ENCODE peak calls at places on chromosomes 12 and 14, in eight cellular contexts. One of them, this sample, is unnamed.

GRCh38 chr12:104006929-104007328 is 41.3 kb downstream of the TDG start:
- DNase-seq in HT1080: peak
- DNase-seq in progenitor cell of endocrine pancreas: no peak
- DNase-seq in GM13976: no peak
- DNase-seq in GM12892: no peak
- DNase-seq in KBM-7: no peak
- DNase-seq in putamen: no peak
- DNase-seq in myocyte: peak
- DNase-seq in this sample: no peak

GRCh38 chr12:115916910-115917668 is 360.4 kb downstream of the MED13L start:
- DNase-seq in HT1080: peak
- DNase-seq in progenitor cell of endocrine pancreas: peak
- DNase-seq in GM13976: peak
- DNase-seq in GM12892: peak
- DNase-seq in KBM-7: peak
- DNase-seq in putamen: peak
- DNase-seq in myocyte: peak
- DNase-seq in this sample: no peak

GRCh38 chr12:131917139-131917710 is 11.9 kb upstream of the PUS1 start:
- DNase-seq in HT1080: no peak
- DNase-seq in progenitor cell of endocrine pancreas: no peak
- DNase-seq in GM13976: no peak
- DNase-seq in GM12892: no peak
- DNase-seq in KBM-7: no peak
- DNase-seq in putamen: no peak
- DNase-seq in myocyte: no peak
- DNase-seq in this sample: no peak

GRCh38 chr14:71680733-71681387 is 251.4 kb upstream of the RGS6 start:
- DNase-seq in HT1080: no peak
- DNase-seq in progenitor cell of endocrine pancreas: no peak
- DNase-seq in GM13976: no peak
- DNase-seq in GM12892: no peak
- DNase-seq in KBM-7: no peak
- DNase-seq in putamen: no peak
- DNase-seq in myocyte: no peak
- DNase-seq in this sample: no peak

GRCh38 chr14:64158608-64159007 is 135.6 kb downstream of the ESR2 start:
- DNase-seq in HT1080: no peak
- DNase-seq in progenitor cell of endocrine pancreas: no peak
- DNase-seq in GM13976: no peak
- DNase-seq in GM12892: no peak
- DNase-seq in KBM-7: no peak
- DNase-seq in putamen: no peak
- DNase-seq in myocyte: no peak
- DNase-seq in this sample: no peak

GRCh38 chr12:29547844-29548243 is 50.4 kb upstream of the OVCH1 start:
- DNase-seq in HT1080: no peak
- DNase-seq in progenitor cell of endocrine pancreas: no peak
- DNase-seq in GM13976: no peak
- DNase-seq in GM12892: no peak
- DNase-seq in KBM-7: no peak
- DNase-seq in putamen: no peak
- DNase-seq in myocyte: peak
- DNase-seq in this sample: no peak

GRCh38 chr12:16884056-16884455 is 278.1 kb upstream of the LMO3 start:
- DNase-seq in HT1080: no peak
- DNase-seq in progenitor cell of endocrine pancreas: no peak
- DNase-seq in GM13976: peak
- DNase-seq in GM12892: no peak
- DNase-seq in KBM-7: no peak
- DNase-seq in putamen: no peak
- DNase-seq in myocyte: no peak
- DNase-seq in this sample: no peak

GRCh38 chr12:22318122-22318737 is 16.3 kb downstream of the ST8SIA1 start:
- DNase-seq in HT1080: peak
- DNase-seq in progenitor cell of endocrine pancreas: no peak
- DNase-seq in GM13976: no peak
- DNase-seq in GM12892: no peak
- DNase-seq in KBM-7: no peak
- DNase-seq in putamen: peak
- DNase-seq in myocyte: peak
- DNase-seq in this sample: peak

GRCh38 chr12:25276199-25276937 is 25.6 kb upstream of the KRAS start:
- DNase-seq in HT1080: peak
- DNase-seq in progenitor cell of endocrine pancreas: no peak
- DNase-seq in GM13976: no peak
- DNase-seq in GM12892: no peak
- DNase-seq in KBM-7: peak
- DNase-seq in putamen: no peak
- DNase-seq in myocyte: peak
- DNase-seq in this sample: no peak

GRCh38 chr14:104601786-104602185 is 2.8 kb downstream of the TMEM179 start:
- DNase-seq in HT1080: no peak
- DNase-seq in progenitor cell of endocrine pancreas: no peak
- DNase-seq in GM13976: peak
- DNase-seq in GM12892: no peak
- DNase-seq in KBM-7: no peak
- DNase-seq in putamen: no peak
- DNase-seq in myocyte: peak
- DNase-seq in this sample: no peak

GRCh38 chr12:109822951-109823411 is 10.2 kb downstream of the TRPV4 start:
- DNase-seq in HT1080: peak
- DNase-seq in progenitor cell of endocrine pancreas: no peak
- DNase-seq in GM13976: no peak
- DNase-seq in GM12892: no peak
- DNase-seq in KBM-7: no peak
- DNase-seq in putamen: no peak
- DNase-seq in myocyte: no peak
- DNase-seq in this sample: no peak

GRCh38 chr12:67025543-67026114 is 243.5 kb upstream of the CAND1 start:
- DNase-seq in HT1080: peak
- DNase-seq in progenitor cell of endocrine pancreas: peak
- DNase-seq in GM13976: peak
- DNase-seq in GM12892: peak
- DNase-seq in KBM-7: peak
- DNase-seq in putamen: no peak
- DNase-seq in myocyte: peak
- DNase-seq in this sample: no peak

GRCh38 chr12:85329913-85330312 is 49.9 kb downstream of the ALX1 start:
- DNase-seq in HT1080: no peak
- DNase-seq in progenitor cell of endocrine pancreas: no peak
- DNase-seq in GM13976: no peak
- DNase-seq in GM12892: no peak
- DNase-seq in KBM-7: no peak
- DNase-seq in putamen: no peak
- DNase-seq in myocyte: no peak
- DNase-seq in this sample: no peak

GRCh38 chr12:110549716-110550115 is 33.4 kb downstream of the PPTC7 start:
- DNase-seq in HT1080: no peak
- DNase-seq in progenitor cell of endocrine pancreas: no peak
- DNase-seq in GM13976: no peak
- DNase-seq in GM12892: no peak
- DNase-seq in KBM-7: no peak
- DNase-seq in putamen: no peak
- DNase-seq in myocyte: no peak
- DNase-seq in this sample: no peak

GRCh38 chr12:47651368-47652254 is 54.2 kb downstream of the RPAP3 start:
- DNase-seq in HT1080: peak
- DNase-seq in progenitor cell of endocrine pancreas: no peak
- DNase-seq in GM13976: peak
- DNase-seq in GM12892: no peak
- DNase-seq in KBM-7: peak
- DNase-seq in putamen: peak
- DNase-seq in myocyte: peak
- DNase-seq in this sample: peak

GRCh38 chr14:24108336-24108874 is 6.2 kb upstream of the DCAF11 start:
- DNase-seq in HT1080: no peak
- DNase-seq in progenitor cell of endocrine pancreas: no peak
- DNase-seq in GM13976: no peak
- DNase-seq in GM12892: no peak
- DNase-seq in KBM-7: no peak
- DNase-seq in putamen: no peak
- DNase-seq in myocyte: no peak
- DNase-seq in this sample: no peak

GRCh38 chr12:5200276-5201087 is 156.8 kb downstream of the KCNA5 start:
- DNase-seq in HT1080: no peak
- DNase-seq in progenitor cell of endocrine pancreas: peak
- DNase-seq in GM13976: peak
- DNase-seq in GM12892: peak
- DNase-seq in KBM-7: peak
- DNase-seq in putamen: no peak
- DNase-seq in myocyte: peak
- DNase-seq in this sample: no peak

GRCh38 chr14:105047283-105048016 is 17.8 kb downstream of the GPR132 start:
- DNase-seq in HT1080: no peak
- DNase-seq in progenitor cell of endocrine pancreas: no peak
- DNase-seq in GM13976: peak
- DNase-seq in GM12892: no peak
- DNase-seq in KBM-7: no peak
- DNase-seq in putamen: no peak
- DNase-seq in myocyte: peak
- DNase-seq in this sample: no peak

GRCh38 chr12:6962285-6963015 is 8.0 kb downstream of the PHB2 start:
- DNase-seq in HT1080: no peak
- DNase-seq in progenitor cell of endocrine pancreas: no peak
- DNase-seq in GM13976: no peak
- DNase-seq in GM12892: no peak
- DNase-seq in KBM-7: no peak
- DNase-seq in putamen: no peak
- DNase-seq in myocyte: no peak
- DNase-seq in this sample: no peak

This sample was measured in SIG-M5.